ENCODE peak calls at places on chromosomes 3 and 15, in seven cellular contexts. N is HEK293T; J is fibroblast of the conjunctiva; Z is amygdala; T is lower leg skin; X is H7; Y is activated naive CD4-positive, alpha-beta T cell treated with Interleukin-2 at 50 U/mL for 16 hours. M is an unnamed sample.

GRCh38 chr15:99965376-99965775 is 232.1 kb upstream of the LYSMD4 start:
- DNase-seq in N (no peak), T (peak; percentile 20), J (no peak), Y (no peak), X (peak; percentile 4), Z (no peak), M (no peak)

GRCh38 chr3:57777774-57778173 is 21.7 kb downstream of the SLMAP start:
- DNase-seq in T (no peak), X (no peak), J (no peak), Y (no peak), N (no peak), Z (no peak), M (no peak)

GRCh38 chr3:177787279-177788041 is 590.2 kb upstream of the TBL1XR1 start:
- DNase-seq in Z (no peak), T (no peak), N (no peak), J (no peak), X (no peak), Y (no peak), M (no peak)

GRCh38 chr3:13599887-13600450 is 51.0 kb downstream of the FBLN2 start:
- DNase-seq in Y (no peak), N (no peak), T (no peak), J (no peak), X (no peak), Z (no peak), M (no peak)

GRCh38 chr3:134332344-134332743 is 41.9 kb downstream of the AMOTL2 start:
- DNase-seq in J (no peak), N (no peak), Y (no peak), Z (no peak), X (peak; percentile 36), T (peak; percentile 71), M (no peak)

GRCh38 chr3:123286308-123287023 is 84.7 kb downstream of the SEC22A start:
- DNase-seq in T (peak; percentile 76), Y (peak; percentile 22), J (no peak), X (peak; percentile 94), Z (no peak), N (peak; percentile 79), M (peak; percentile 78)

GRCh38 chr15:74422723-74423442 is 10.9 kb downstream of the SEMA7A start:
- DNase-seq in Y (no peak), X (peak; percentile 72), N (no peak), T (no peak), Z (peak; percentile 22), J (peak; percentile 47), M (no peak)

GRCh38 chr15:95085056-95085455 is 853.7 kb downstream of the MCTP2 start:
- DNase-seq in Y (no peak), J (no peak), X (no peak), Z (no peak), T (no peak), N (no peak), M (no peak)